ENCODE peak calls at places on chromosomes 6 and 20, in seven cellular contexts. Q is progenitor cell of endocrine pancreas, A is fibroblast of the aortic adventitia, F is esophagus squamous epithelium, I is suprapubic skin, S is left lung, Z is NB4. H is an unnamed sample.

GRCh38 chr20:61628901-61629300 is 376.8 kb downstream of the CDH4 start:
- DNase-seq in Q (no peak), A (no peak), F (no peak), I (no peak), S (no peak), Z (no peak), H (no peak)

GRCh38 chr6:107128175-107128574 is 12.9 kb upstream of the BEND3 start:
- DNase-seq in Q (no peak), A (peak), F (no peak), I (no peak), S (no peak), Z (no peak), H (no peak)

GRCh38 chr20:41412324-41412723 is 45.7 kb upstream of the EMILIN3 start:
- DNase-seq in Q (no peak), A (no peak), F (no peak), I (no peak), S (no peak), Z (no peak), H (no peak)

GRCh38 chr6:81075974-81076373 is 676.5 kb downstream of the TENT5A start:
- DNase-seq in Q (no peak), A (peak), F (no peak), I (no peak), S (no peak), Z (peak), H (no peak)

GRCh38 chr20:3227936-3228749 is 10.8 kb downstream of the SLC4A11 start:
- DNase-seq in Q (no peak), A (no peak), F (no peak), I (no peak), S (no peak), Z (no peak), H (no peak)

GRCh38 chr20:1569417-1569861 is 11.9 kb upstream of the SIRPD start:
- DNase-seq in Q (no peak), A (peak), F (no peak), I (no peak), S (peak), Z (peak), H (no peak)

GRCh38 chr20:11204926-11205768 is 531.3 kb upstream of the JAG1 start:
- DNase-seq in Q (no peak), A (peak), F (no peak), I (no peak), S (no peak), Z (peak), H (no peak)

GRCh38 chr6:121771937-121772717 is 336.7 kb downstream of the GJA1 start:
- DNase-seq in Q (no peak), A (no peak), F (no peak), I (no peak), S (no peak), Z (no peak), H (no peak)

GRCh38 chr20:50848846-50849673 is 54.2 kb downstream of the BCAS4 start:
- DNase-seq in Q (no peak), A (no peak), F (no peak), I (no peak), S (no peak), Z (no peak), H (no peak)

GRCh38 chr20:8153281-8153908 is 21.3 kb downstream of the PLCB1 start:
- DNase-seq in Q (no peak), A (peak), F (no peak), I (no peak), S (no peak), Z (peak), H (no peak)

GRCh38 chr20:58459058-58459743 is 56.0 kb downstream of the APCDD1L start:
- DNase-seq in Q (no peak), A (no peak), F (no peak), I (no peak), S (no peak), Z (peak), H (no peak)

GRCh38 chr6:160132776-160133338 is 11.2 kb downstream of the SLC22A1 start:
- DNase-seq in Q (no peak), A (peak), F (no peak), I (no peak), S (no peak), Z (no peak), H (no peak)

GRCh38 chr20:3839328-3839727 is 7.3 kb upstream of the MAVS start:
- DNase-seq in Q (no peak), A (no peak), F (no peak), I (no peak), S (no peak), Z (peak), H (no peak)

GRCh38 chr20:58433759-58434158 is 44.7 kb downstream of the VAPB start:
- DNase-seq in Q (no peak), A (peak), F (no peak), I (no peak), S (no peak), Z (no peak), H (no peak)

GRCh38 chr6:137084865-137085617 is 40.3 kb upstream of the IL20RA start:
- DNase-seq in Q (no peak), A (no peak), F (no peak), I (no peak), S (no peak), Z (no peak), H (no peak)

GRCh38 chr6:33589723-33590530 is 9.9 kb upstream of the BAK1 start:
- DNase-seq in Q (peak), A (peak), F (no peak), I (no peak), S (peak), Z (peak), H (no peak)

GRCh38 chr6:53894086-53894485 is 99.3 kb downstream of the LRRC1 start:
- DNase-seq in Q (no peak), A (peak), F (no peak), I (no peak), S (no peak), Z (peak), H (no peak)

GRCh38 chr6:38234934-38235678 is 404.6 kb downstream of the BTBD9 start:
- DNase-seq in Q (no peak), A (no peak), F (no peak), I (no peak), S (no peak), Z (no peak), H (no peak)

GRCh38 chr20:37714973-37715657 is 21.3 kb downstream of the CTNNBL1 start:
- DNase-seq in Q (no peak), A (no peak), F (no peak), I (no peak), S (no peak), Z (peak), H (no peak)

GRCh38 chr6:150685860-150686259 is 86.2 kb downstream of the PLEKHG1 start:
- DNase-seq in Q (no peak), A (no peak), F (no peak), I (no peak), S (peak), Z (peak), H (no peak)

GRCh38 chr20:2845607-2846006 is 5.1 kb downstream of the VPS16 start:
- DNase-seq in Q (no peak), A (no peak), F (no peak), I (no peak), S (no peak), Z (peak), H (no peak)

GRCh38 chr20:63538204-63539091 is 1.3 kb upstream of the PTK6 start:
- DNase-seq in Q (no peak), A (no peak), F (no peak), I (no peak), S (peak), Z (no peak), H (no peak)

GRCh38 chr6:35781290-35781689 is 471 bp downstream of the CLPSL1 start:
- DNase-seq in Q (no peak), A (no peak), F (no peak), I (no peak), S (no peak), Z (no peak), H (no peak)

GRCh38 chr6:12363651-12364381 is 73.7 kb downstream of the EDN1 start:
- DNase-seq in Q (no peak), A (no peak), F (no peak), I (no peak), S (peak), Z (peak), H (no peak)

DNA sequence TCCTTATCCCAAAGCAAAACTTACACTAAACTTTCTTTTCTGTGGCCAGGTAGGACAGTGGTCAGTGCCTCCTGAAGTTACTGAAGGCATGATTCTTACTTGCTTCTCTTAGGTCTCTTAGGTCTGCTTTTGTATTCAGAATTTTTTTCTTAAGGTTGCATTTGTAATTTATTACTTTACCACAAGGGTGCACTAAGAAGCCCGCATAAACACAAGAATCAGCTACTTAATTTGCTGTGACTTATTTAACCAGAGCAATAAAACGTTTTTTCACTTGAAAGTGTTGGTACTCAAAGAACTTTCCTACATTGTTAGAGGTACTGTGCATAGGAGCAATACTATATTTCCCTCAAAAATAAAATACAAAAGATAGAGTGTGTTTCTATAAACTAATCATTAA is 75.4 kb upstream of the LAMA2 start:
- DNase-seq in Q (no peak), A (peak), F (no peak), I (no peak), S (no peak), Z (peak), H (no peak)
- TF ChIP-seq CTCF in Q (peak), A (peak), F (peak), I (no peak), S (peak), Z (peak), H (peak)

DNA sequence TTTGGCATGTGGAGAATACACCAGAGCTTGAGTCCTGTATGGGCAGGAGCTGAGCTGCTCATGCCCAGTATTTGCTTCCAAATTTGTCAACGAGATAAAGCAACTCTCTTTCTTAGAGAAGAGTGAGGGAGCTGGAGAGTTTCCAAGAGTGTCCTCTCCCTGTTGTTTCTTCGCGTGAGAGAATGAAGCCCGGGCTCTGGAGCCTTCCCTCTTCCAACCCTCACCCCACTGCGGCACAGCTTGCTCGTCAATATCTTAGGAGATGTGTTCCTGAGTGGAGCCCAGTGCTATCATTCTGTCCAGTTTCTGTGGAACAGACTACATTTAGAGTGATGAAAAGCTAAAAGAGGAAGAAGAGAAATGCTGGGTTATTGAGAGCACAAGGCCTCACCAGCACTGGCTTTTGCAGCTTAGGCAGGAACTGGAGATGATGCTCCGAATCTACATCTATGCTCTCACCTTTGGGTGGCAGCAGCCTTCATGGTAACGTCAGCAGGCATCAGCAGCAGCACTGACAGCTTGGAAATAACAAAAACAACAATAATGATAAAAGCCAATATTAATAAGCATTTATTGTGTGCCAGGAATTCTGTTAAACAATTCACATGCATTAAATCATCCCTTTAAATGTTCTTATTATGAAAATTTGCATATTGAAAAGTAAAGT is 66.5 kb upstream of the TFB1M start:
- DNase-seq in Q (no peak), A (no peak), F (no peak), I (no peak), S (no peak), Z (peak), H (no peak)
- TF ChIP-seq CTCF in Q (no peak), A (no peak), F (no peak), I (no peak), S (no peak), Z (no peak), H (no peak)

GRCh38 chr6:28580484-28580883 is 54.8 kb downstream of the GPX5 start:
- DNase-seq in Q (no peak), A (peak), F (no peak), I (no peak), S (no peak), Z (peak), H (no peak)
- TF ChIP-seq CTCF in Q (peak), A (no peak), F (no peak), I (no peak), S (no peak), Z (peak), H (no peak)

GRCh38 chr6:133240511-133241087 is 558 bp upstream of the EYA4 start:
- DNase-seq in Q (peak), A (no peak), F (no peak), I (no peak), S (no peak), Z (no peak), H (peak)
- TF ChIP-seq CTCF in Q (peak), A (no peak), F (no peak), I (no peak), S (no peak), Z (no peak), H (no peak)

DNA sequence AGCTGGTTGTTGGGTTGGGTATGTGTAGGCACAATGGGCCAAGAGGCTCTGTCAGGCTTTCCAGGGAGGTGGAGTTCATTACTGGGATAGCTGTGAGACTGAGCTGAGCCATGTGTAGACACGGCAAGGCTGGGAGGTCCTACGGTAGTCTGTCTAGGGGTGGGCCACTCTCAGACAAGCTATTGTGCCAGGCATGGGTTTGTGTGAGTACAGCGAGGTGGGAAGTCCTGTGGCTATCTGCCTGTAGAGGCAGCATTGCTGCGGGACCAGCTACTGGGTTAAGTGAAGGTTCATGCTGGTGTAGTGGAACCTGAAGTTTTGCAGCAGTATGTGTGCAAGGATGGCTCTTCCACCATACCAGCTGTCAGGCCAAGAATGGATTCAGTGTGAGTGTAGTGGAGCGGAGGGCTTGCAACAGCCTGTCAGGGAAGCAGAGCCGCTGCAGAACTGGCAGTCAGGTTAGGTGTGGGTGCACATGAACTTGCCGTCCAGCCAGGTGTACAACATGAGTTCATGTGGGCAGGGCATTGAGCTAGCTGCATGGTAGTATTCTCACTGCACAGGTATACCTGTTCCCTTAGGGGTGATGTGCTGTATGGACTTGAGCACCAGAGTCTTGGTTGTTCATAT is 78.0 kb upstream of the CENPW start:
- DNase-seq in Q (no peak), A (no peak), F (no peak), I (no peak), S (no peak), Z (no peak), H (no peak)
- TF ChIP-seq CTCF in Q (no peak), A (no peak), F (no peak), I (no peak), S (no peak), Z (no peak), H (no peak)

H was measured in mesothelial cell of epicardium.